ENCODE peak calls at places on chromosome 4, in four cellular contexts. One of them, this sample, is unnamed.

GRCh38 chr4:2923141-2923551 is 40.1 kb downstream of the NOP14 start:
- DNase-seq in HepG2: no peak
- DNase-seq in keratinocyte: no peak
- DNase-seq in GM23248: no peak
- DNase-seq in this sample: no peak

GRCh38 chr4:76752911-76753494 is 144.9 kb downstream of the SOWAHB start:
- DNase-seq in HepG2: no peak
- DNase-seq in keratinocyte: peak
- DNase-seq in GM23248: peak
- DNase-seq in this sample: no peak

GRCh38 chr4:2925496-2925895 is 37.7 kb downstream of the NOP14 start:
- DNase-seq in keratinocyte: no peak
- DNase-seq in GM23248: no peak
- DNase-seq in HepG2: no peak
- DNase-seq in this sample: no peak

GRCh38 chr4:111792592-111792991 is 352.7 kb upstream of the FAM241A start:
- DNase-seq in keratinocyte: no peak
- DNase-seq in HepG2: no peak
- DNase-seq in GM23248: no peak
- DNase-seq in this sample: no peak

GRCh38 chr4:108049406-108049805 is 59.7 kb downstream of the HADH start:
- DNase-seq in GM23248: no peak
- DNase-seq in keratinocyte: no peak
- DNase-seq in HepG2: no peak
- DNase-seq in this sample: no peak

GRCh38 chr4:3340038-3340702 is 47.3 kb downstream of the RGS12 start:
- DNase-seq in keratinocyte: no peak
- DNase-seq in HepG2: no peak
- DNase-seq in GM23248: no peak
- DNase-seq in this sample: no peak

GRCh38 chr4:61389640-61390039 is 189.5 kb downstream of the ADGRL3 start:
- DNase-seq in GM23248: no peak
- DNase-seq in keratinocyte: no peak
- DNase-seq in HepG2: no peak
- DNase-seq in this sample: no peak

GRCh38 chr4:56506110-56506705 is 617 bp downstream of the ARL9 start:
- DNase-seq in HepG2: no peak
- DNase-seq in GM23248: peak
- DNase-seq in keratinocyte: no peak
- DNase-seq in this sample: no peak

GRCh38 chr4:71230613-71231012 is 108.2 kb upstream of the SLC4A4 start:
- DNase-seq in GM23248: no peak
- DNase-seq in HepG2: no peak
- DNase-seq in keratinocyte: no peak
- DNase-seq in this sample: peak

GRCh38 chr4:159191989-159192388 is 89.1 kb downstream of the RAPGEF2 start:
- DNase-seq in keratinocyte: peak
- DNase-seq in GM23248: peak
- DNase-seq in HepG2: peak
- DNase-seq in this sample: no peak

GRCh38 chr4:47490550-47490949 is 5.5 kb downstream of the ATP10D start:
- DNase-seq in GM23248: peak
- DNase-seq in keratinocyte: no peak
- DNase-seq in HepG2: peak
- DNase-seq in this sample: peak

GRCh38 chr4:10080874-10081606 is 35.6 kb downstream of the WDR1 start:
- DNase-seq in keratinocyte: no peak
- DNase-seq in HepG2: no peak
- DNase-seq in GM23248: no peak
- DNase-seq in this sample: no peak

GRCh38 chr4:81963506-81964020 is 410.2 kb downstream of the HNRNPD start:
- DNase-seq in keratinocyte: no peak
- DNase-seq in GM23248: no peak
- DNase-seq in HepG2: no peak
- DNase-seq in this sample: no peak

GRCh38 chr4:69058410-69059059 is 37.7 kb upstream of the UGT2B7 start:
- DNase-seq in GM23248: no peak
- DNase-seq in HepG2: no peak
- DNase-seq in keratinocyte: no peak
- DNase-seq in this sample: no peak
- TF ChIP-seq EZH2 in GM23248: no peak
- TF ChIP-seq EZH2 in HepG2: no peak
- TF ChIP-seq EZH2 in keratinocyte: no peak
- TF ChIP-seq EZH2 in this sample: no peak

GRCh38 chr4:180057891-180058643 is 2185.1 kb upstream of the TENM3 start:
- DNase-seq in HepG2: no peak
- DNase-seq in GM23248: peak
- DNase-seq in keratinocyte: no peak
- DNase-seq in this sample: peak
- TF ChIP-seq EZH2 in HepG2: peak
- TF ChIP-seq EZH2 in GM23248: peak
- TF ChIP-seq EZH2 in keratinocyte: peak
- TF ChIP-seq EZH2 in this sample: no peak

DNA sequence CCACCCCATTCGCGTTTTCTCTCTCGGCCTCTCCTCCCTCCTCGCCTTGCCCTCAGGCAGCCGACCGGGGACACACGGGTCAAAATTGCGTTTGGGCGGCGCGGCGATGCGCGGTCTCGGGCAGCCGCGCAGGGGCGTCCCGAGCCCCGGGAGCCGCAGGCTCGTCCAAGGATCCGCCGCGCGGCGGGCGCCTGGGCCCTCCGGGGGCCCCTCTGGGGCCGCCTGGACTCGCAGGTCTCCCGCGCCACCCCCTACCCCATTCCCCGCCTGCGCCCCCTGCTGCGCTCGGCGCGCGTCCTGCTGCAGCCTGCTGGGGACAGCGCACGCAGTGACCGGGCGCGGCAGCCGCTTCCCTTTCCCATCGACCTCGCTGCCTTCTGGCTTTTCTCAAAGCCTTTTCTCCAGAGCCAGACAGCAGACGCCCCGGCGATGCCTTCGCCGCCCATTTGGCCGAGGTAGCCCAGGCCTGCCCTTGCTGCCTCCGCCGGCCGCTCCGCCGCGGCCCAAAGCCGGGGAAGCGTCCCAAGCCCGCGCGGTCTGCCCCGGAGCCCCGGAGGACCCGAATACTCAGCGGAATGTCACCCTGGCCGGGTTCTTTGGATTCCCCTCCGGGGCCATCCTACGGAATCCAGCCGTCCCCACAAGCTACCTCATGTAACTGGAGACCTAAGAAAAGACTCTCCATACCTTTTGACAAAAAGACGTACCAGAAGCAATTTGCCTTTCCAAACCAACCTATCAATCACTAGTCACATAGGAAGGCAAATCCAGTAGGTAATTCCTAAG is 16.5 kb downstream of the POU4F2 start:
- DNase-seq in GM23248: peak
- DNase-seq in HepG2: no peak
- DNase-seq in keratinocyte: no peak
- DNase-seq in this sample: no peak
- TF ChIP-seq EZH2 in GM23248: no peak
- TF ChIP-seq EZH2 in HepG2: no peak
- TF ChIP-seq EZH2 in keratinocyte: peak
- TF ChIP-seq EZH2 in this sample: no peak

DNA sequence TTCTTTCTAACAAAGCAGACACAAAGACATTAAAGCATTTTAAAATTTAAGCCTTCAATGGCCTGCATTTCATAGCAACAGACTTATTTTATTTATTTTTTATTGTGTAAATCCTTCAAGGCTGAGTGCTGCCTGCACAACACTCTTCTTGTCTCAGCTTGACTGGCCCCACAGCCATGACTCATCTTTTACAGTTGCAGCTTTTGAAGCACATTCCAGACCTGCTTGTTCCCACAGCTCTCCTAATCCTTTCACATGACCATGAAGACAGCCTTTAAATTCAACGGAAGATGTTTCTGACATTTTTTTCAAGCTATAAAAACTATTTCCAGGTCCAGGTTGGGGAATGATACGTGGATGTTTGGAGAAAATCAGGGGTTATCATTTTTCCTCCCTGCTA is 276.9 kb upstream of the TACR3 start:
- DNase-seq in GM23248: peak
- DNase-seq in keratinocyte: peak
- DNase-seq in HepG2: peak
- DNase-seq in this sample: no peak
- TF ChIP-seq EZH2 in GM23248: no peak
- TF ChIP-seq EZH2 in keratinocyte: no peak
- TF ChIP-seq EZH2 in HepG2: no peak
- TF ChIP-seq EZH2 in this sample: no peak

DNA sequence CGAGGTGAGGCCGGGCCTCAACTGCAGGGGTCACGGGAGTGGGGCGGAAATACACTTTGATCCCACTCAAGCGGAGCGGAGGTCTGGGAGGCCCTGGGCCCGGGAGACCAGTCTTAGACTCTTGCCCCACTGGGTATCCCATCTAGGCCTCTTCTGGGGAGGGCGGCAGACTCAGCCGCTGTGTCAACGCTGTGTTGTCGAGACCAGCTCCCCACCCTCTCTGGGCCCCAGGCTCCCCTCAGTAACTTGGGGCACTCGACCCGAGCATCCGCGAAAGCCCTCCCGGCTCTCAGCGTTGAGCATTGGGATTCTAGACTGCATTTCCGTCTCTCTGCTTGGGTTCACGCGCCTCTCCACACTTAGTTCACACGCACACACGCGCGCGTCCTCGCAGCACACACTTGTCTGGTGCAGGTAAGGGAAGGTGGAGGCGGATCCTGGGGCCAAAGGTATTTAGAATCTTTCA is 1.7 kb downstream of the NKX3-2 start:
- DNase-seq in keratinocyte: no peak
- DNase-seq in HepG2: no peak
- DNase-seq in GM23248: no peak
- DNase-seq in this sample: peak
- TF ChIP-seq EZH2 in keratinocyte: no peak
- TF ChIP-seq EZH2 in HepG2: no peak
- TF ChIP-seq EZH2 in GM23248: no peak
- TF ChIP-seq EZH2 in this sample: no peak

DNA sequence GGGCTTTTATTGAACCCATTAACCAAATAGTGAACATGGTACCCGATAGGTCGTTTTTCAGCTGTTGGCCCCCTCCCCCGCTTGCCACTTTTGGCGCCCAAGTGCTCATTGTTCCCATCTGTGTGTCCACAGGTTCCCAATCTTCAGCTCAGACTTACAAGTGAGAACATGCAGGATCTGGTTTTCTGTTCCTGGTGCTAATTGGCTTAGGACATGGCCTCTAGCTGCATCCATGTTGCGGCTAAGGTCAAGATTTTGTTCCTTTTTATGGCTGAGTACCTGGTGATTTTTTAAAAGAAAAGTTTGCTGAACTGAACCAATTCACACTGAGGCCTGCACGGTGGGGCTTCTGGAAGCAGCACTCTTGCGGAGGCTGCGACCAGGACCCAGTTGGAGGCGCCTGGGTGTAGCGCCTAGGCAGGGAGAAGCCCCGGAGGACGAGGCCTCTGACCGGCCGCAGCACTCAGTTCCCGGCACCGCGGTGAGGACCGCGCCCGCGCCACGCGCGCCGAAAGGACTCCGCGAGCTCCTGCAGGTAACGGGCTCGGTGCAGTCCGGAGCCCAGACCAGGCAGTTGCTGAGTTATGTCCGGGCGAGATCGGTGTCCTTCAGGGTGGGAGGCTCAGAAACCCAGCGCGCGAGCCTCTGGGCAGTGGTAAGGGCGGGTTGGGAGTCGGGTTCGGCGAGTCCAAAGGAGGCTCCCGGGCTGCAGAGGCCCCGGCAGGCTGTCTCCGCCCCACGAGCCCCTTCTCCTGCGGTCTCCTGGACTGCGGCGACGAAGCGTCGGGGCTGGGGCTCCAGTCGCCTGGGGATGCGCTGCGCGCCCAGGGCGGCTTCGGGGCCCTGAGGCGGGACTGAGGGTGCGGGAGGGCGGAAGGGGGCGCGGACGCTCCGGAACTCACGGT is 15.8 kb upstream of the SLC25A4 start:
- DNase-seq in GM23248: peak
- DNase-seq in HepG2: no peak
- DNase-seq in keratinocyte: no peak
- DNase-seq in this sample: no peak
- TF ChIP-seq EZH2 in GM23248: no peak
- TF ChIP-seq EZH2 in HepG2: no peak
- TF ChIP-seq EZH2 in keratinocyte: peak
- TF ChIP-seq EZH2 in this sample: no peak

DNA sequence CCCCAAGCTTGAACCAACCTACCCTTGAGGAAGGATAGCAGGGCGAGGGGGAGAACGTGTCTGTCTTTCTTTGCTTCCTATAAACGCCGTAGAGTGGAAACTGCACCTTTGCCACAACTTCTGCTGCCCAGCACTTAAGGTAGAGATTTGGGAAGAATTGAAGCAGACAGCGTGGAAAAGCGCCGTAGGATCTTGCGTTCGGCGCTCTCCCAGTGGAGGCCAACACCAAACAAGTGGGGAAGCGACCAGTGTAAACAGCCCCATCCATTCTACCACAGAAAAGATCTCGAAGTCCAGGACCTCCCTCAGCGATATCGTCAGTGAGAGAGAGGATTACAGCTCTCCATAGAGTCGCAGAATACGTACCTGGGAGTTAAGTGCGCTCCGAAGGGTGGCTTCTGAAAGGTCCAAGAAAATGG is 3.9 kb upstream of the NKX6-1 start:
- DNase-seq in keratinocyte: no peak
- DNase-seq in HepG2: no peak
- DNase-seq in GM23248: no peak
- DNase-seq in this sample: no peak
- TF ChIP-seq EZH2 in keratinocyte: peak
- TF ChIP-seq EZH2 in HepG2: no peak
- TF ChIP-seq EZH2 in GM23248: no peak
- TF ChIP-seq EZH2 in this sample: no peak

GRCh38 chr4:574346-575161 is 1.5 kb downstream of the TMEM271 start:
- DNase-seq in keratinocyte: no peak
- DNase-seq in HepG2: no peak
- DNase-seq in GM23248: no peak
- DNase-seq in this sample: no peak
- TF ChIP-seq EZH2 in keratinocyte: peak
- TF ChIP-seq EZH2 in HepG2: no peak
- TF ChIP-seq EZH2 in GM23248: peak
- TF ChIP-seq EZH2 in this sample: no peak

GRCh38 chr4:41750624-41751324 is 2.2 kb upstream of the PHOX2B start:
- DNase-seq in GM23248: no peak
- DNase-seq in keratinocyte: no peak
- DNase-seq in HepG2: no peak
- DNase-seq in this sample: no peak

GRCh38 chr4:41751325-41752061 is 3.0 kb upstream of the PHOX2B start:
- DNase-seq in keratinocyte: no peak
- DNase-seq in HepG2: no peak
- DNase-seq in GM23248: no peak
- DNase-seq in this sample: no peak

GRCh38 chr4:41749650-41750049 is 1.1 kb upstream of the PHOX2B start:
- DNase-seq in GM23248: no peak
- DNase-seq in keratinocyte: no peak
- DNase-seq in HepG2: no peak
- DNase-seq in this sample: no peak

GRCh38 chr4:41748788-41749445 is 392 bp upstream of the PHOX2B start:
- DNase-seq in GM23248: no peak
- DNase-seq in HepG2: no peak
- DNase-seq in keratinocyte: no peak
- DNase-seq in this sample: no peak

GRCh38 chr4:41750158-41750623 is 1.7 kb upstream of the PHOX2B start:
- DNase-seq in HepG2: no peak
- DNase-seq in GM23248: no peak
- DNase-seq in keratinocyte: no peak
- DNase-seq in this sample: no peak
- TF ChIP-seq EZH2 in HepG2: no peak
- TF ChIP-seq EZH2 in GM23248: peak
- TF ChIP-seq EZH2 in keratinocyte: peak
- TF ChIP-seq EZH2 in this sample: no peak

This sample was measured in MM.1S.